ENCODE peak calls at places on chromosomes 11 and 22, in eight cellular contexts. J, L, H, A, B, X, G and E are unnamed samples.

GRCh38 chr11:103370076-103370475 is 260.9 kb downstream of the DYNC2H1 start:
- DNase-seq in B (no peak), H (no peak), J (no peak), A (no peak), L (no peak), X (no peak), G (no peak), E (no peak)

GRCh38 chr22:24432059-24432853 is 4.9 kb downstream of the ADORA2A start:
- DNase-seq in L (no peak), A (peak), B (no peak), J (peak), X (peak), G (peak), H (no peak), E (no peak)

GRCh38 chr22:23910496-23911190 is 16.5 kb downstream of the MIF start:
- DNase-seq in L (no peak), X (no peak), H (no peak), G (no peak), A (no peak), J (no peak), B (no peak), E (no peak)

GRCh38 chr22:25282671-25283561 is 63.5 kb downstream of the CRYBB2 start:
- DNase-seq in H (no peak), J (no peak), B (no peak), X (no peak), G (no peak), A (no peak), L (no peak), E (no peak)

GRCh38 chr11:28049338-28050216 is 58.4 kb downstream of the KIF18A start:
- DNase-seq in X (no peak), A (peak), H (no peak), J (no peak), B (no peak), L (no peak), G (no peak), E (no peak)

GRCh38 chr22:36065775-36066544 is 37.3 kb upstream of the RBFOX2 start:
- DNase-seq in X (peak), H (peak), A (peak), B (peak), G (peak), L (peak), J (peak), E (peak)

GRCh38 chr22:45212306-45212709 is 28.4 kb downstream of the KIAA0930 start:
- DNase-seq in A (peak), J (no peak), L (peak), B (peak), X (no peak), H (peak), G (peak), E (no peak)

GRCh38 chr11:21861314-21861713 is 331.6 kb upstream of the ANO5 start:
- DNase-seq in H (no peak), G (no peak), B (no peak), A (no peak), L (no peak), J (no peak), X (no peak), E (no peak)

GRCh38 chr22:20218981-20219380 is 49.1 kb downstream of the RTN4R start:
- DNase-seq in L (no peak), A (no peak), J (no peak), B (no peak), G (no peak), X (no peak), H (no peak), E (no peak)

GRCh38 chr11:44311339-44312261 is 1.7 kb upstream of the ALX4 start:
- DNase-seq in L (no peak), G (no peak), A (no peak), J (no peak), B (no peak), X (no peak), H (no peak), E (no peak)

GRCh38 chr11:69000831-69001245 is 12.2 kb downstream of the MRGPRF start:
- DNase-seq in J (no peak), G (peak), H (peak), A (peak), X (peak), L (peak), B (peak), E (no peak)

GRCh38 chr22:37287550-37287951 is 5.2 kb downstream of the CYTH4 start:
- DNase-seq in G (no peak), B (no peak), A (no peak), H (no peak), L (no peak), J (no peak), X (no peak), E (no peak)

GRCh38 chr11:17801166-17801565 is 66.6 kb downstream of the KCNC1 start:
- DNase-seq in G (no peak), L (no peak), J (no peak), X (no peak), H (no peak), B (no peak), A (no peak), E (no peak)

GRCh38 chr11:70205766-70206165 is 2.7 kb downstream of the FADD start:
- DNase-seq in B (no peak), X (no peak), L (no peak), G (no peak), A (no peak), J (no peak), H (no peak), E (no peak)

GRCh38 chr11:83112886-83113285 is 41.2 kb upstream of the RAB30 start:
- DNase-seq in X (no peak), G (no peak), H (no peak), B (no peak), A (no peak), J (no peak), L (no peak), E (no peak)

GRCh38 chr11:12207384-12208150 is 97.2 kb downstream of the MICAL2 start:
- DNase-seq in J (peak), X (no peak), G (peak), B (no peak), A (no peak), L (peak), H (no peak), E (no peak)

GRCh38 chr22:29108137-29108536 is 35.3 kb downstream of the KREMEN1 start:
- DNase-seq in H (peak), X (no peak), G (no peak), A (peak), L (no peak), B (no peak), J (no peak), E (no peak)

GRCh38 chr11:101127699-101128570 is 1.7 kb downstream of the PGR start:
- DNase-seq in X (no peak), J (no peak), A (no peak), B (peak), G (no peak), L (no peak), H (no peak), E (no peak)

GRCh38 chr11:110491577-110492352 is 62.0 kb downstream of the FDX1 start:
- DNase-seq in H (no peak), B (no peak), L (no peak), J (no peak), G (no peak), A (no peak), X (no peak), E (no peak)

GRCh38 chr11:112965601-112966125 is 4.4 kb downstream of the NCAM1 start:
- DNase-seq in X (no peak), J (no peak), H (no peak), A (no peak), G (no peak), L (no peak), B (no peak), E (peak)

GRCh38 chr11:31264834-31265233 is 104.7 kb downstream of the DCDC1 start:
- DNase-seq in X (no peak), B (no peak), G (no peak), H (no peak), A (no peak), J (no peak), L (no peak), E (no peak)

GRCh38 chr11:35276396-35276795 is 137.4 kb downstream of the CD44 start:
- DNase-seq in G (no peak), B (no peak), H (peak), X (no peak), J (no peak), L (no peak), A (peak), E (no peak)

GRCh38 chr11:88353835-88354496 is 16.4 kb upstream of the CTSC start:
- DNase-seq in J (no peak), L (no peak), A (no peak), G (no peak), H (no peak), X (no peak), B (no peak), E (no peak)

GRCh38 chr11:66818231-66818955 is 24.8 kb upstream of the RCE1 start:
- DNase-seq in J (no peak), G (no peak), L (no peak), B (no peak), X (no peak), A (no peak), H (no peak), E (no peak)

GRCh38 chr11:81222491-81222890 is 1511.2 kb downstream of the FAM181B start:
- DNase-seq in A (no peak), G (no peak), H (no peak), L (no peak), B (no peak), J (no peak), X (no peak), E (no peak)

GRCh38 chr11:74702383-74703007 is 28.7 kb downstream of the CHRDL2 start:
- DNase-seq in B (no peak), L (no peak), G (peak), A (peak), H (peak), J (peak), X (peak), E (peak)

GRCh38 chr11:60069471-60069870 is 13.0 kb downstream of the MS4A3 start:
- DNase-seq in A (no peak), B (no peak), J (no peak), X (no peak), H (no peak), G (no peak), L (no peak), E (no peak)

GRCh38 chr22:47813661-47814060 is 1051.2 kb downstream of the TBC1D22A start:
- DNase-seq in B (no peak), G (no peak), H (no peak), L (no peak), J (no peak), X (no peak), A (no peak), E (no peak)